ENCODE peak calls at places on chromosomes 3 and 15, in five cellular contexts. V, G, R, P and L are unnamed samples.

GRCh38 chr15:92747047-92747446 is 91.5 kb upstream of the FAM174B start:
- DNase-seq in V (no peak), G (no peak), R (no peak), P (no peak), L (no peak)

GRCh38 chr15:68580883-68581155 is 2.0 kb downstream of the CORO2B start:
- DNase-seq in V (no peak), G (no peak), R (no peak), P (no peak), L (no peak)

GRCh38 chr15:64010719-64011118 is 35.6 kb downstream of the DAPK2 start:
- DNase-seq in V (peak), G (peak), R (peak), P (peak), L (peak)

GRCh38 chr15:59313703-59314332 is 58.9 kb downstream of the MYO1E start:
- DNase-seq in V (no peak), G (peak), R (peak), P (peak), L (no peak)

GRCh38 chr15:34942363-34942762 is 27.2 kb downstream of the AQR start:
- DNase-seq in V (no peak), G (no peak), R (no peak), P (no peak), L (no peak)

GRCh38 chr3:14927308-14927707 is 20.1 kb upstream of the NR2C2 start:
- DNase-seq in V (no peak), G (no peak), R (no peak), P (no peak), L (no peak)

GRCh38 chr15:82571722-82572222 is 31.5 kb upstream of the RPS17 start:
- DNase-seq in V (no peak), G (no peak), R (peak), P (peak), L (peak)

GRCh38 chr3:12138044-12138443 is 20.7 kb downstream of the TIMP4 start:
- DNase-seq in V (no peak), G (no peak), R (peak), P (no peak), L (no peak)

GRCh38 chr15:70268698-70269251 is 171.1 kb upstream of the TLE3 start:
- DNase-seq in V (no peak), G (no peak), R (no peak), P (no peak), L (no peak)

GRCh38 chr15:79310612-79310984 is 314 bp upstream of the TMED3 start:
- DNase-seq in V (no peak), G (no peak), R (no peak), P (no peak), L (no peak)

DNA sequence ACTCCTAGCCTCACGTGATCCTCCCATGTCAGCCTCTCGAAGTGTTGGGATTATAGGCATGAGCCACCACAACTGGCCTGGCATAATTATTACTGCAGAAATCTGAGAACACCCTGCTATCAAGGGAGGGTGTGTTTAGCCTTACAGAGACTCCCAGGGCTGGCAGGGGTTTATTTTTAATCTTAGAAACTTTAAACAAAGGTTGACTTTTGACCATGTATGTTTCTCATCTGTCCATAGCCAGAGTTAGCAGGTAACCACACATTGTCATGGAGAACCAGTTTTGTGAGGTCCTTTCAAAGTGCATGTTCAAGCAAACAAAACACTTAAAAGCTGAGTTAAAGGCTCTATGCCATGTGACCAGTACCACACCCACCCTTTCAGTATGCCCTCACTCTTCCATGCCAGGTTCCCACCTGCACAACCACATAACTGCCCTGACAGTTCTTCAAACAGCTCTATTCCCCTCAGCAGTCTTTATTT is 11.1 kb downstream of the SIAH2 start:
- DNase-seq in V (no peak), G (no peak), R (no peak), P (no peak), L (no peak)
- TF ChIP-seq POLR2A in V (no peak), G (no peak), R (no peak), P (no peak), L (no peak)

GRCh38 chr15:29822100-29822684 is at the start of gene TJP1:
- DNase-seq in V (no peak), G (no peak), R (peak), P (peak), L (peak)
- TF ChIP-seq POLR2A in V (no peak), G (no peak), R (no peak), P (peak), L (peak)

DNA sequence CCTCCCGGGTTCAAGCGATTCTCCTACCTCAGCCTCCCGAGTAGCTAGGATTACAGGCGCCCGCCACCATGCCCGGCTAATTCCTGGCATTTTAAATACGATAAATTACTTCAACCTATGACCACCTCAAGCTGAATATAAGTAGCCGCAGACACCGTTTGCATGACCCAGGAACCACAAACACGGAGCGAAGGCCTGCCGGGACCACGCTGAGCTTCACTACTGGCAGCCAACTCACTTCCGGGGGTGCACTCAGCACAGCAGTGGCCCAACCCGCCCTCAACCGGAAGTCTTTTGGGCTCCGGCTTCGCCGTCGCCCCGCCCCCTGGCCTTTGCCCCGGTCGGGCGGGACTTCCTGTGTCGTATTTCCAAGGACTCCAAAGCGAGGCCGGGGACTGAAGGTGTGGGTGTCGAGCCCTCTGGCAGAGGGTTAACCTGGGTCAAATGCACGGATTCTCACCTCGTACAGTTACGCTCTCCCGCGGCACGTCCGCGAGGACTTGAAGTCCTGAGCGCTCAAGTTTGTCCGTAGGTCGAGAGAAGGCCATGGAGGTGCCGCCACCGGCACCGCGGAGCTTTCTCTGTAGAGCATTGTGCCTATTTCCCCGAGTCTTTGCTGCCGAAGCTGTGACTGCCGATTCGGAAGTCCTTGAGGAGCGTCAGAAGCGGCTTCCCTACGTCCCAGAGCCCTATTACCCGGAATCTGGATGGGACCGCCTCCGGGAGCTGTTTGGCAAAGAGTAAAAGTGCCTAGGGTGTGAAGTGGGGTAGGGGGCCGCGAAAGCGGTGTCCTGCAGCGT is at the start of gene TIMMDC1:
- DNase-seq in V (peak), G (peak), R (peak), P (peak), L (peak)
- TF ChIP-seq POLR2A in V (peak), G (peak), R (peak), P (peak), L (peak)

GRCh38 chr3:39413691-39414420 is 7.3 kb downstream of the RPSA start:
- DNase-seq in V (no peak), G (no peak), R (no peak), P (no peak), L (no peak)

GRCh38 chr3:39412668-39413260 is 6.2 kb downstream of the RPSA start:
- DNase-seq in V (no peak), G (no peak), R (no peak), P (no peak), L (no peak)

GRCh38 chr3:39415983-39416382 is 9.5 kb downstream of the RPSA start:
- DNase-seq in V (no peak), G (no peak), R (no peak), P (no peak), L (no peak)

GRCh38 chr3:39410893-39411292 is 4.4 kb downstream of the RPSA start:
- DNase-seq in V (no peak), G (no peak), R (no peak), P (no peak), L (no peak)

DNA sequence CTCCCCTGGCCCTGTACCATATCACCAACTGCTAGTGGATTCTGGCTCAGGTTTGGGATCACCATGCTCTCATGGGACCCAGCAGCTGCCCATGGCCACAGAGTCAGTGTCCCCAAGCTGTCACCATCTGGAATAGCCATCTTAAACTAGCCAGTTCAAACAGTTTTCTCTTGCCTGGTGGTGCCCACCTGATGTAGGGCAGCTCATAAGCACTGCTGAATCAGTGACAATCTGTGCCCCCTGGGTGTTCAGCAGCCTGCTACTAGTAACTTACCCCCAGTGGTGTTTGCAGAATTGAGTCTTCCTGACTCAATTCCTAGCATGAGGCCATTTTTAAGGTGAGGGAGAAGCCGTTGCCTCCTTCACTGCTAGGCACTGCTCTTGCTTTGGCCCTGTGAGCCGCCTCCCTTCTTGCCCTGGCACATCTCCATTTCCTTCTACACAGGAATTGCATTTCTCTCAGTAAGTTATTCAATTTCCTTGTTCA is 7.9 kb downstream of the RPSA start:
- DNase-seq in V (no peak), G (no peak), R (no peak), P (no peak), L (no peak)
- TF ChIP-seq POLR2A in V (peak), G (peak), R (no peak), P (no peak), L (no peak)

GRCh38 chr3:40505599-40506462 is at the start of gene ZNF620:
- DNase-seq in V (peak), G (no peak), R (peak), P (peak), L (peak)
- TF ChIP-seq POLR2A in V (no peak), G (no peak), R (no peak), P (peak), L (no peak)

DNA sequence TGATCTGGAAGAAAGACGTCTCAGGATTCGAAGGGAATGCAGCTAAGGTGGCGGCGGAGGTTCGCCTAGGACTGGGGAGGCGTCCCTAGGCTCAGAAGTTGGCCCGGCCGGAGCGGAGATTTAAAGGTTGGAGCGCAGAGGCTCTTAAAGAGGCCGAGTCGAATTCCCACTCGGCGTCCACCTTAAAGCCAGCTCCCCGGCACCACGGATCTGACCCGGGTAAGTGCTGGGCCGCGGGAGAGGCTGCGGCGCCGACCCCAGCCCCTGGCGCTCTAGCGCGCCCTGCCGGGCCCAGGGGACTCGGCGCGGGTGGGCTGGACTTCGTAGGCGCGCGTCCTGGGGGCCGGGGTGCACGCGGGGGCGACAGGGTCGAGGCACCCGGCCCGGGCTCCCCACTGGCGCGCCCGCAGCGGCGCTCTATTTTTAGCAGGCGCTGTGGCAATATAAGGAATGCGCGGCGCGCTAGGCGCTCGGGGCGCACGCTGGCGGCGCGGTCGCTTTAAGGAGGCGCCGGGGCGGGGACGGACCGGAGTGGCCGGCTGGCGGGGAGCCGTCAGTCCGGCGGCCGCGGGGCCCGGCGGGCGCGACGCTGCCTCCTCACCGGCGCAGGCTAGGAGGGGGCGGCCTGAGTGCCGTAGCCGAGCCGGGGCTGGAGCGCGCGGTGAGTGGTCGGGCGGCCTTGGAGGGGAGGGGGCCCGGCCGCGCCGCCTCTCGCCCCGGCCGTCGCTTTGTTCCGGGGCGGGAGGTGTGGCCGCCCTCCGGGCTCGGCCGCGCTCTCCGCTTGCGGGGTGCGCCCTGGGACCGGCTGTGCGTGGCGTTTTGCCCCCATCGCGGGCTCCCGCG is at the start of gene MRAS:
- DNase-seq in V (no peak), G (no peak), R (peak), P (peak), L (peak)
- TF ChIP-seq POLR2A in V (no peak), G (no peak), R (no peak), P (peak), L (peak)

GRCh38 chr3:45841380-45841700 is 579 bp downstream of the LZTFL1 start:
- DNase-seq in V (no peak), G (no peak), R (peak), P (no peak), L (no peak)

GRCh38 chr3:45838466-45838865 is 3.5 kb downstream of the LZTFL1 start:
- DNase-seq in V (no peak), G (no peak), R (no peak), P (no peak), L (no peak)

GRCh38 chr3:45842851-45843625 is 1.1 kb upstream of the LZTFL1 start:
- DNase-seq in V (no peak), G (no peak), R (no peak), P (no peak), L (no peak)

GRCh38 chr3:45841701-45842491 is at the start of gene LZTFL1:
- DNase-seq in V (peak), G (peak), R (peak), P (peak), L (peak)
- TF ChIP-seq POLR2A in V (no peak), G (peak), R (no peak), P (peak), L (peak)